ENCODE peak calls at places on chromosome 10, in eight cellular contexts. M is CD4-positive, alpha-beta memory T cell; L is OCI-LY7; N is K562; F is Caco-2; C is LNCaP clone FGC; K is ovary; H is right lobe of liver. T is an unnamed sample.

GRCh38 chr10:133534417-133534816 is 7.3 kb downstream of the CYP2E1 start:
- DNase-seq in M (no peak), L (no peak), N (no peak), F (no peak), C (no peak), K (no peak), H (no peak), T (no peak)

GRCh38 chr10:16792675-16793074 is 24.5 kb downstream of the RSU1 start:
- DNase-seq in M (no peak), L (no peak), N (no peak), F (no peak), C (no peak), K (no peak), H (no peak), T (peak)

GRCh38 chr10:110993024-110993693 is 73.8 kb downstream of the SHOC2 start:
- DNase-seq in M (peak), L (no peak), N (no peak), F (no peak), C (no peak), K (no peak), H (no peak), T (no peak)

GRCh38 chr10:124249812-124250432 is 156.5 kb upstream of the CHST15 start:
- DNase-seq in M (no peak), L (peak), N (peak), F (no peak), C (no peak), K (no peak), H (no peak), T (no peak)

GRCh38 chr10:4824791-4825310 is 1.2 kb upstream of the AKR1E2 start:
- DNase-seq in M (no peak), L (no peak), N (no peak), F (no peak), C (no peak), K (no peak), H (no peak), T (no peak)

GRCh38 chr10:74011016-74011415 is 13.1 kb downstream of the VCL start:
- DNase-seq in M (no peak), L (no peak), N (no peak), F (no peak), C (no peak), K (no peak), H (no peak), T (no peak)

GRCh38 chr10:51109821-51110533 is 35.7 kb downstream of the PRKG1 start:
- DNase-seq in M (no peak), L (no peak), N (no peak), F (no peak), C (no peak), K (no peak), H (no peak), T (no peak)

GRCh38 chr10:26970667-26971066 is 109.9 kb upstream of the ABI1 start:
- DNase-seq in M (no peak), L (no peak), N (no peak), F (no peak), C (no peak), K (no peak), H (no peak), T (no peak)

GRCh38 chr10:112332509-112333228 is 41.2 kb upstream of the ACSL5 start:
- DNase-seq in M (no peak), L (no peak), N (no peak), F (no peak), C (no peak), K (no peak), H (peak), T (no peak)

GRCh38 chr10:3094565-3095168 is 27.3 kb downstream of the PFKP start:
- DNase-seq in M (no peak), L (no peak), N (no peak), F (peak), C (no peak), K (no peak), H (no peak), T (no peak)

GRCh38 chr10:107971411-107971810 is 806.9 kb upstream of the SORCS1 start:
- DNase-seq in M (no peak), L (no peak), N (no peak), F (no peak), C (no peak), K (no peak), H (no peak), T (no peak)

GRCh38 chr10:119477444-119477843 is 65.1 kb downstream of the RGS10 start:
- DNase-seq in M (no peak), L (peak), N (no peak), F (no peak), C (no peak), K (no peak), H (no peak), T (no peak)

GRCh38 chr10:83489161-83489560 is 650.1 kb upstream of the GHITM start:
- DNase-seq in M (no peak), L (no peak), N (no peak), F (no peak), C (no peak), K (no peak), H (no peak), T (no peak)

GRCh38 chr10:69421611-69422308 is 5.0 kb upstream of the TACR2 start:
- DNase-seq in M (no peak), L (no peak), N (no peak), F (no peak), C (no peak), K (no peak), H (no peak), T (peak)

GRCh38 chr10:121556448-121556847 is 41.8 kb downstream of the FGFR2 start:
- DNase-seq in M (no peak), L (no peak), N (no peak), F (no peak), C (no peak), K (no peak), H (no peak), T (no peak)
- H3K4me3 ChIP-seq in M (no peak), L (no peak), N (no peak), F (no peak), C (no peak), K (no peak), H (no peak), T (no peak)

DNA sequence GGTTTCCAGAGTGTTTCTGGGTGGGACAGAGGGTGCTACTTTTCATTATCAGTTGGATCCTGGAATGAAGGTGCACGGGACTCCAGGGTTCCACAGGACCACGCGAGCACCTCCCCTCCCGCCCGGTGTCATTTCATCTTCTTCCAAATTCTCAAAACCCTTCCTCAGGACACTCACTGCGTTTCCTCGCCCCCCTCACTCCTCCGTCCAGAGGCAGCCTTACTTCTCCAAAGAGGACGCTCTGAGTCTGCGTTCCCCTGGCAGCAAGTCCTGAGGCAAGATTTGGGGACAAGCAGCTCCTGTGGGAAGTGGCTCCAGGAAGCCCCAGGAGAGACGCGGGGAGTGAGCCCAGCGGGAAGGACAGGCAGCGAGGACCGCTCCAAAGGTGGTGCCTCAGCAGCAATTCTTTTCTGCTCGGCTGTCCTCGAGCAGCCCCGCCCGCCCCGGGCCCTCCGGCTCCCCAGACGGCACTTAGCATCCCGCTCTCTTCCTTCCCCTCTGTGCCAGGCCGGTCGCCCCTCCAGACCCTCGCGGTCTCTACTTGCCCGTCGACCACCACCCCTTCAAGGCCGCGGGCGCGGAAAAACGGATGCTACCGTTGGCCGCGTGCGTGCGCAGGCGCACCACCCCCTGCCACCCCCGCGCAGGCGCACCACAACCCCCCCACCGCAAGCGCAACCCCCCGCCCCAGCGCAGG is 586 bp upstream of the LRRC27 start:
- DNase-seq in M (peak), L (no peak), N (peak), F (peak), C (no peak), K (no peak), H (no peak), T (no peak)
- H3K4me3 ChIP-seq in M (peak), L (peak), N (peak), F (peak), C (peak), K (peak), H (peak), T (peak)

DNA sequence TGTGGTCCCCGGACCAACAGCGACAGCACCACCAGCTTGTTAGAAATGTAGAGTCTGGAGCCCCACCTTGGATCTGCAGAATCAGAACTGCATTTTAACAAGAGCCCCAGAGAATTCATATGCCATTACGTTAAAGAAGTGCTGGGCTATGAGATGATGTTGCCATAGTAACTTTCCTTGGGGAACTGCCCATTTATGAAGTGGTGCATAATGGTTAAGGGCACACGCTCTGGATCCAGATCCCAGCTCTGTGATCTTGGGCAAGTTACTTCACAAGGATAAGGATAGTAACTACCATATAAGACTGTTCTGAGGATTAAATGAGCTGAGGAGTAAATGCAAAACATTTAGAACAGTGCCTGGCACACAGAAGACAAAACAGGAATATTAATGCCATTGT is 48.8 kb downstream of the ZCCHC24 start:
- DNase-seq in M (no peak), L (no peak), N (no peak), F (no peak), C (no peak), K (no peak), H (no peak), T (no peak)
- H3K4me3 ChIP-seq in M (no peak), L (no peak), N (no peak), F (no peak), C (no peak), K (no peak), H (no peak), T (no peak)

GRCh38 chr10:44569193-44570091 is 184.5 kb upstream of the CXCL12 start:
- DNase-seq in M (no peak), L (no peak), N (no peak), F (no peak), C (no peak), K (no peak), H (no peak), T (no peak)
- H3K4me3 ChIP-seq in M (no peak), L (no peak), N (no peak), F (no peak), C (no peak), K (no peak), H (no peak), T (no peak)

GRCh38 chr10:24858244-24858907 is 94.0 kb downstream of the PRTFDC1 start:
- DNase-seq in M (no peak), L (no peak), N (no peak), F (no peak), C (no peak), K (no peak), H (no peak), T (no peak)
- H3K4me3 ChIP-seq in M (no peak), L (no peak), N (no peak), F (no peak), C (no peak), K (no peak), H (no peak), T (no peak)

DNA sequence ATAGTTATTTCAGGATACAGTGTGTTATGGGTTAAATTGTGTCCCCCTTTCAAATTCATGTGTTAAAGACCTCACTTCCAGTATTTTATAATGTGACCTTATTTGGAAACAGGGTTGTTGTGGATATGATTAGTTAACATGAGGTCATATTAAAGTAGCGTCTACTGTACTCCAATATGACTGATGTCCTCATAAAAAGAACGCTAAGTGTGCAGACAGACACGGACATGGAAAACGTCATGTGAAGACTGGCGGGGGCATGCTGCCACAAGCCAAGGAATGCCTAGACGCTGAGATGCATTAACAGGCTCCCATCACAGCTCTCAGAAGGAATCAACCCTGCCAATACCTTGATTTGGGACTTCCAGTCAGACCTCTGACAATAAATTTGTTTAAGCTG is 1.5 kb upstream of the WDR37 start:
- DNase-seq in M (no peak), L (no peak), N (no peak), F (no peak), C (no peak), K (no peak), H (no peak), T (no peak)
- H3K4me3 ChIP-seq in M (no peak), L (peak), N (peak), F (peak), C (peak), K (no peak), H (no peak), T (peak)